ENCODE peak calls at places on chromosomes 3 and 15, in four cellular contexts. O, P, I and Y are unnamed samples.

GRCh38 chr15:43207024-43207423 is 13.8 kb downstream of the EPB42 start:
- DNase-seq in O (no peak), P (no peak), I (no peak), Y (no peak)

GRCh38 chr15:90364251-90364650 is 12.2 kb downstream of the ZNF774 start:
- DNase-seq in O (peak), P (no peak), I (no peak), Y (peak)

GRCh38 chr15:85821545-85821944 is 26.8 kb upstream of the KLHL25 start:
- DNase-seq in O (no peak), P (no peak), I (no peak), Y (no peak)

GRCh38 chr3:102233881-102234280 is 200.9 kb upstream of the ZPLD1 start:
- DNase-seq in O (no peak), P (no peak), I (no peak), Y (no peak)

GRCh38 chr3:81864273-81864672 is 102.8 kb upstream of the GBE1 start:
- DNase-seq in O (no peak), P (no peak), I (no peak), Y (no peak)

GRCh38 chr3:175356899-175357324 is 497.8 kb downstream of the NAALADL2 start:
- DNase-seq in O (peak), P (no peak), I (no peak), Y (peak)

GRCh38 chr3:141306922-141307321 is 61.4 kb upstream of the ZBTB38 start:
- DNase-seq in O (no peak), P (no peak), I (peak), Y (no peak)

GRCh38 chr15:40925863-40926658 is 3.1 kb upstream of the DLL4 start:
- DNase-seq in O (no peak), P (peak), I (peak), Y (no peak)

GRCh38 chr3:93843981-93844380 is 129.7 kb downstream of the PROS1 start:
- DNase-seq in O (peak), P (no peak), I (no peak), Y (peak)

GRCh38 chr3:169387751-169388696 is 275.5 kb downstream of the MECOM start:
- DNase-seq in O (no peak), P (no peak), I (no peak), Y (no peak)